ENCODE peak calls at places on chromosomes 7 and 10, in five cellular contexts. G, D, V, C and E are unnamed samples.
A peak's percentile ranks its signal among the peaks of the same experiment; 100 is the strongest.

GRCh38 chr10:19290770-19291169 is 242.2 kb downstream of the MALRD1 start:
- DNase-seq in G (peak; percentile 38), D (no peak), V (no peak), C (no peak), E (no peak)

GRCh38 chr7:2821842-2822507 is 22.1 kb downstream of the GNA12 start:
- DNase-seq in G (no peak), D (no peak), V (peak; percentile 85), C (no peak), E (peak; percentile 91)

GRCh38 chr10:46992794-46993552 is 81.7 kb downstream of the PTPN20 start:
- DNase-seq in G (peak; percentile 43), D (no peak), V (peak; percentile 14), C (peak; percentile 15), E (peak; percentile 53)

GRCh38 chr10:13659887-13660544 is 73.3 kb downstream of the PRPF18 start:
- DNase-seq in G (peak; percentile 61), D (peak; percentile 86), V (peak; percentile 63), C (peak; percentile 78), E (peak; percentile 71)

GRCh38 chr10:11162828-11163599 is 145.3 kb downstream of the CELF2 start:
- DNase-seq in G (peak; percentile 61), D (no peak), V (no peak), C (peak; percentile 42), E (no peak)

GRCh38 chr7:108045154-108045553 is 42.2 kb upstream of the LAMB1 start:
- DNase-seq in G (no peak), D (no peak), V (peak; percentile 69), C (no peak), E (peak; percentile 84)

GRCh38 chr7:149875396-149875795 is 1.6 kb downstream of the ATP6V0E2 start:
- DNase-seq in G (no peak), D (no peak), V (no peak), C (no peak), E (no peak)

GRCh38 chr7:34043461-34044318 is 138.4 kb downstream of the BMPER start:
- DNase-seq in G (no peak), D (no peak), V (no peak), C (no peak), E (no peak)

GRCh38 chr7:13257661-13258060 is 570.2 kb downstream of the ARL4A start:
- DNase-seq in G (no peak), D (no peak), V (no peak), C (no peak), E (no peak)

GRCh38 chr10:101066890-101067355 is 5.1 kb downstream of the KAZALD1 start:
- DNase-seq in G (peak; percentile 55), D (no peak), V (no peak), C (no peak), E (no peak)

GRCh38 chr7:26857534-26858228 is 6.7 kb downstream of the SKAP2 start:
- DNase-seq in G (peak; percentile 68), D (no peak), V (peak; percentile 3), C (no peak), E (peak; percentile 28)

GRCh38 chr10:12735843-12736462 is 265.6 kb downstream of the CCDC3 start:
- DNase-seq in G (no peak), D (no peak), V (no peak), C (no peak), E (no peak)

GRCh38 chr10:132448248-132448731 is 51.3 kb downstream of the PWWP2B start:
- DNase-seq in G (peak; percentile 91), D (peak; percentile 81), V (peak; percentile 68), C (peak; percentile 55), E (no peak)

GRCh38 chr7:101567231-101567630 is 61.9 kb downstream of the MYL10 start:
- DNase-seq in G (no peak), D (no peak), V (no peak), C (no peak), E (no peak)

GRCh38 chr7:87218941-87219544 is 489 bp downstream of the TMEM243 start:
- DNase-seq in G (peak; percentile 71), D (peak; percentile 70), V (peak; percentile 61), C (peak; percentile 55), E (peak; percentile 72)

GRCh38 chr7:137975223-137975622 is 26.7 kb downstream of the CREB3L2 start:
- DNase-seq in G (no peak), D (no peak), V (peak; percentile 70), C (peak; percentile 59), E (peak; percentile 52)

GRCh38 chr7:517848-518629 is 1.6 kb downstream of the PDGFA start:
- DNase-seq in G (peak; percentile 72), D (no peak), V (peak; percentile 83), C (peak; percentile 77), E (peak; percentile 70)

GRCh38 chr10:119667562-119668328 is 16.6 kb downstream of the BAG3 start:
- DNase-seq in G (no peak), D (peak; percentile 66), V (peak; percentile 91), C (peak; percentile 80), E (peak; percentile 94)

DNA sequence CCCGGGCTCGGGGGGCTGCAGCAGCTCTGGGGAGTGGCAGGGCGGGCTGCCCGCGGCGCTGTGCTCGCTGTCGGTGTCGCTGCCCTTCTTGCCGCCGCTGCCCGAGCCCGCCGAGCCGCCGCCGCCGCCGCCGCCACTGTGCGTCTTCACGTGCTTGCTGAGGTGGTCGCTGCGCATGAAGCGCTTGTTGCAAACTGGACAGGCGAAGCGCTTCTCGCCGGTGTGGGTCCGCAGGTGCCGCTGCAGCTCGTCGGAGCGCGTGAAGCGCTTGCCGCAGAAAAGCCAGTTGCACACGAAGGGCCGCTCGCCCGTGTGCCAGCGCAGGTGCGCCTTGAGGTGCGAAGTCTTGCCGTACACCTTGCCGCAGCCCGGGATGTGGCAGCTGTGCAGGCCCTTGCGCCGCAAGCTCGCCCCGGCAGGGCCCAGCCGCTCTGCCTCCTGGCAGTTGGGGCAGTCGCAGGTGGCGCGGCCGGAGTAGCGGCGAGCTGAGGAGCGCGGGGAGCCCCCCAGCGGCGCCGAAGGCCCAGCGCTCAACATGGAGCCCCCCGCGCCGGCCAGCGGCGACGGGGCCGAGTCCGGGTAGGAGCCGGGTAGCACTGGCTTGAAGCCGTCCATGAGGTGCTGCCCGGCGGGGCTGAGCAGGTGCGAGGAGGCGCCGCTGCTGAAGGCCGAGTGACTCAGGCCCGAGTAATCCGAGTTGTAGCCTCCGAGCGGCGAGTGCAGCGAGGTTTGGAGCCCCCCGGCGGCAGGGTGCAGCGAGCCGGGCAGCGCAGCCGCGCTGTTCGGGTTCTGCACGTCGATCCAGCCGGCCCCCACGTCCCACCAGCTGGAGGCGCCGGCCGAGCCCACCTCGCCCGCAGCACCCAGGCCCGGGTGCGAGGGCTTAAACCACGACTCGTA is 2.1 kb downstream of the SP8 start:
- DNase-seq in G (no peak), D (peak; percentile 64), V (no peak), C (no peak), E (no peak)
- H3K4me3 ChIP-seq in G (peak overlapping the region; percentile 17), D (no peak overlapping the region), V (no peak overlapping the region), C (peak overlapping the region; percentile 59), E (no peak overlapping the region)

GRCh38 chr10:61904711-61905445 is 3.4 kb downstream of the ARID5B start:
- DNase-seq in G (peak; percentile 45), D (no peak), V (peak; percentile 71), C (no peak), E (peak; percentile 81)
- TF ChIP-seq CTCF in G (no peak), D (no peak), V (peak; percentile 29), C (no peak), E (peak; percentile 42)

GRCh38 chr10:112519129-112519761 is 72.2 kb downstream of the VTI1A start:
- DNase-seq in G (peak; percentile 29), D (no peak), V (no peak), C (no peak), E (no peak)

GRCh38 chr10:112517381-112517976 is 70.5 kb downstream of the VTI1A start:
- DNase-seq in G (no peak), D (no peak), V (no peak), C (no peak), E (no peak)

GRCh38 chr10:112524637-112525036 is 77.6 kb downstream of the VTI1A start:
- DNase-seq in G (no peak), D (no peak), V (no peak), C (no peak), E (no peak)

GRCh38 chr10:112525215-112525614 is 78.2 kb downstream of the VTI1A start:
- DNase-seq in G (no peak), D (no peak), V (no peak), C (no peak), E (no peak)

DNA sequence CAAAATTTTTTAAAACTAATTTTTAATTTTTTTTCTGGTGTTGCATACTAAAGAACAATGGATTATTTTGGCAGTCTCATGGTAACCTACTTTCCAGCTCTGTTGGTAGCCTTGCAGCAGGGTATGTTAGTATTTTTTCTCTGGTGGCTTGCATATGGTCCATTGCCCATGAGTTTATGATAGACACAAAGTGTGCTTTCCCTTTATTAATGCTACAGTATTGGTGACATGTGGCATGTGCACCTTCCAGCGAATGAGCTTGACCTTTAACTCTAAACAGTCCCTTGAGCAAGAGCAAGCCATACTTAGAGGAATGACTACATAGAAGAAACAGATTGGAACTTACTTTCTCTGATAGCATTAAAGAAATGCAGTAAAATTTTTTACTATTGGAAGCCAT is 73.8 kb downstream of the VTI1A start:
- DNase-seq in G (no peak), D (no peak), V (peak; percentile 20), C (no peak), E (no peak)
- H3K4me3 ChIP-seq in G (no peak overlapping the region), D (no peak overlapping the region), V (no peak overlapping the region), C (no peak overlapping the region), E (no peak overlapping the region)

GRCh38 chr10:53846809-53847208 is 954.2 kb downstream of the PCDH15 start:
- DNase-seq in G (no peak), D (no peak), V (no peak), C (no peak), E (no peak)
- TF ChIP-seq CTCF in G (no peak), D (no peak), V (no peak), C (no peak), E (no peak)

DNA sequence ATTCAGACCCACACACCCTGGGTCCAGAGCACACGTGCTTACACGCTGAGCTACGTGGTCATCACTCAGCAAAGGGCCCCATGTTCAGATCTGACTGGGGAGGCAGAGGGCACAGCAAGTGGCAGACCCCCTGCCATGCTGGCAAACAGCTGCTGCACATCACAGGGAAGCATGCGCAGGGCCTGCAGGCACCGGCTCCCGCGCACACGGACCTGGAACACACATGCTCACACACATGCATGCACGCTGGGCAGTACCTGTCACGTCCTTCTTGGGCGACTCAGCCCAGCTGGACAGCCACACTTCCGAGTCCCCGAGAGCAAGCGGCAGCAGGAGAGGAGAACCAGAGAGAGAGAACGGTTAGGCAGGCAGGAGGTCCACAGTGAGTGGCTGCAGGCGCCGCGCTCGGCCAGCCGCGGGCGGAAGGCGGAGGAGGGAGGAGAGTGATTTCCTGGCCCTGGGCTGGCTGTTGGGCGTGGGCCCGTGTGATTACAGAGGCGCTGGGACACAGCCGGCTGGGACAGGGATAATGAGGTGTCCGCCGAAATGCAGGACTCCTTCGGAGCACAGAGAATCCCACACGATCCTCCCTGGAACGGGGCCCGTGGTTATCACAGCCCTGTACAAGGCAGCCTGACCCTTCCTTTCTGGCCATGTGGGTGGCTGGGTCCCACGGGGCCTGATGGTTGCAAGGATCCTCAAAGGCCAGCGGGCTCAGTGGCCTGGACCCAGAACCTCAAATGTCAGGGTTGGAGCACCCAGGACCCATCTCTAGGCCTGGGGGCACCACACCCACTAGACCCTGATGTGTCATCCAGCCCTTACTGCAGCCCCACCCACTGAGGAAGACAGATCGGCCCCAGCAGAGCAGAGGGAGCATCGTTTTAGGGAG is 175.1 kb downstream of the NEURL1 start:
- DNase-seq in G (peak; percentile 52), D (no peak), V (peak; percentile 76), C (peak; percentile 82), E (peak; percentile 69)
- H3K4me3 ChIP-seq in G (no peak overlapping the region), D (no peak overlapping the region), V (peak overlapping the region; percentile 33), C (peak overlapping the region; percentile 46), E (peak overlapping the region; percentile 43)

GRCh38 chr10:102072867-102073527 is 7.8 kb downstream of the HPS6 start:
- DNase-seq in G (peak; percentile 88), D (peak; percentile 85), V (peak; percentile 78), C (peak; percentile 79), E (peak; percentile 87)
- TF ChIP-seq CTCF in G (peak; percentile 92), D (peak; percentile 92), V (peak; percentile 96), C (peak; percentile 94), E (peak; percentile 98)